ENCODE peak calls at places on chromosomes 3 and 15, in ten cellular contexts. M is Panc1, K is left lung, D is Peyer's patch, H is DND-41, C is hepatocyte, L is heart left ventricle, F is esophagus squamous epithelium, S is transverse colon, G is left ventricle myocardium inferior. A is an unnamed sample. For H3K4me1, the result is how much of the 10 kb centered on the place peaks cover.

GRCh38 chr3:99943931-99944761 is 126.5 kb downstream of the CMSS1 start:
- DNase-seq in L (no peak), H (no peak), M (no peak), C (no peak), G (no peak), F (no peak), K (no peak), D (no peak), S (no peak), A (no peak)

GRCh38 chr15:71088155-71088554 is 27.1 kb upstream of the THSD4 start:
- DNase-seq in H (no peak), G (no peak), F (no peak), M (no peak), K (no peak), L (no peak), C (no peak), D (no peak), S (no peak), A (no peak)

GRCh38 chr15:33182278-33182905 is 12.1 kb downstream of the FMN1 start:
- DNase-seq in G (no peak), L (no peak), D (no peak), C (no peak), H (no peak), K (no peak), M (no peak), F (no peak), S (no peak), A (no peak)

GRCh38 chr3:25462495-25462894 is 34.4 kb downstream of the RARB start:
- DNase-seq in C (no peak), M (no peak), H (no peak), L (no peak), S (no peak), F (no peak), K (no peak), G (no peak), D (no peak), A (no peak)

GRCh38 chr3:114714237-114714636 is 420.4 kb downstream of the TIGIT start:
- DNase-seq in H (no peak), G (no peak), D (no peak), C (no peak), S (no peak), M (no peak), F (no peak), K (no peak), L (no peak), A (no peak)

GRCh38 chr3:14418670-14419250 is 16.4 kb downstream of the SLC6A6 start:
- DNase-seq in S (peak), C (peak), M (no peak), H (no peak), D (peak), L (no peak), G (no peak), K (peak), F (no peak), A (peak)

GRCh38 chr3:122992628-122993570 is 34.7 kb downstream of the SEMA5B start:
- DNase-seq in K (no peak), C (no peak), M (no peak), F (no peak), G (no peak), L (no peak), D (no peak), S (no peak), H (no peak), A (no peak)

GRCh38 chr3:188489639-188490405 is 335.9 kb downstream of the LPP start:
- DNase-seq in G (no peak), K (no peak), C (no peak), L (no peak), D (no peak), H (no peak), S (no peak), M (no peak), F (no peak), A (no peak)

GRCh38 chr3:53816430-53816829 is 29.8 kb downstream of the CHDH start:
- DNase-seq in D (no peak), H (no peak), G (no peak), L (no peak), C (no peak), K (no peak), S (no peak), M (no peak), F (no peak), A (no peak)

GRCh38 chr3:100725935-100726334 is 16.6 kb downstream of the TFG start:
- DNase-seq in M (no peak), C (peak), L (no peak), K (no peak), S (no peak), D (no peak), H (no peak), F (no peak), G (no peak), A (no peak)

GRCh38 chr3:129313415-129313982 is 34.8 kb downstream of the HMCES start:
- DNase-seq in D (no peak), L (no peak), G (no peak), M (no peak), H (peak), K (no peak), F (no peak), S (peak), C (no peak), A (no peak)

GRCh38 chr15:41840673-41841072 is 2.0 kb downstream of the PLA2G4B start:
- DNase-seq in F (no peak), K (no peak), L (no peak), M (no peak), D (no peak), C (no peak), G (no peak), S (no peak), H (no peak), A (no peak)

DNA sequence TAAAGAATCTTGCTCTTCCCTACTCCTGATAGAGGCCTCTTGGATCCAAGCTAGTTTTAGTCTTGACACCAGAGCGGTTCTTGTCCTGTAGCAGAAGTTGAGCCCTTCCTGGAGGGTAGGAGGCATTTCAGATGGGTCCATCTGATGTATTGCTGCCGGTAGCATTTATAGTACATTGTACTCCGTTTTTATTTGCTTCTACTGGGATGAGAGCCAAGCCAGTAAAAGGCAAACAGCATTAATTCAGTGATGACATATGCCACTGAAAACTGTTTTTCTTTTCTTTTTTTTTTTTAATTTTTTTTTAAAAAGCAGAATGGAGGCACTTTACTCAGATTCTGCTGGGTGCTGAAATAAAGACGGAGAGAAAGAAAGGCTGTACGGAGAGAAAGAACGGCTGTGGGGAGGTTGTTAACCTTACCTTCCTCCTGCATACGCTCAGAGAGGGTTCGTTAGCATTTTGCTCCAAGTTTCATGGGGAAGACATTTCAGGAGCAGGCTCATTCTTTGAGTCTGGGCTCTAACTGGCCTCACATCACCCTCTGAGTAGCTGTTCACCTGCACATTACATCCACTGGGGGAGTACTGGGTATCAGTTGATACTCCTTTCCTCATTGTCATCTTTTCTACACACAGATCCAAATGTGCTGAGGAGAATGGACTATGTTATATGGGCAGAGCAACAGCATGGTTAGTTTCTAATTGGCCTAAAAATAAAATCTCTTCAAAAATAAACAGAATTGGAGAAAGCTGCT is 161.5 kb downstream of the FEZF2 start:
- DNase-seq in M (no peak), K (no peak), G (no peak), F (no peak), C (no peak), L (no peak), D (no peak), S (no peak), H (no peak), A (no peak)
- TF ChIP-seq CTCF in M (peak), K (no peak), G (no peak), F (no peak), C (peak), L (no peak), D (no peak), S (peak), H (no peak), A (no peak)

DNA sequence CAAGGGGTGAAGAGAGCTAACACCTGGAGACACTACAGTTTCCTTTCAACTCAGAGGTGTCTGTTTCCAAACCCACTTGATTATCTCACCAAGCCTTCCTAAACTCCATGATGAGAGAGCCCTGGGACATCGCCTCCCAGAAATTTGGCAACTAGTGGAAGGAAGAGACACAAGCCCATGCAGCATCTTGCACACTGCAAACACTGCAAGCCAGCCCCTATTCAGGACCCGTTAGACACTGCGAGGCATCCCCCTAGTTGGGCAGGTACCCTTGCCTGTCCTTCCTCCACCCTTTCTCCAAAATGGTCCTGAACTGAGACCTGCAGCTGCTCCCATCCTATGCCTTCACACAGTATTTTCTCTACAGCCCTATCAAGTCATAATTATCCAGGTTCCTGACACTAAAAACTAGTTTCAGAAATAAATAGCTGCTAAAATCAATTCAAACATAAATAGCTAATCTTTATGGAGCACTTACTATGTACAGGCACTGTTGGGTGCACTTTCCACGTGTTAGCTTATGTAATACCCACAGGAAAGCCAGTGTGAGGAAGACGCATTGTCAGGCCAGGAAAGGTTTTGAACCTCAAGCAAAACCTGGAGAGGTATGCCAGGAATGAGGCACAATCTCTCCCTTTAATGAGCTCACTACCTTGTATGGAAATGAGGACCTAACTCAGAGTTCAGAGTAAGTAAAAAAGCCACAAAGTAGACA is 2.8 kb downstream of the MAGI1 start:
- DNase-seq in M (no peak), G (no peak), C (peak), H (no peak), L (no peak), D (no peak), K (no peak), S (no peak), F (no peak), A (no peak)
- H3K4me3 ChIP-seq in M (no peak), G (peak), C (peak), H (no peak), L (peak), D (no peak), K (peak), S (peak), F (peak), A (peak)

DNA sequence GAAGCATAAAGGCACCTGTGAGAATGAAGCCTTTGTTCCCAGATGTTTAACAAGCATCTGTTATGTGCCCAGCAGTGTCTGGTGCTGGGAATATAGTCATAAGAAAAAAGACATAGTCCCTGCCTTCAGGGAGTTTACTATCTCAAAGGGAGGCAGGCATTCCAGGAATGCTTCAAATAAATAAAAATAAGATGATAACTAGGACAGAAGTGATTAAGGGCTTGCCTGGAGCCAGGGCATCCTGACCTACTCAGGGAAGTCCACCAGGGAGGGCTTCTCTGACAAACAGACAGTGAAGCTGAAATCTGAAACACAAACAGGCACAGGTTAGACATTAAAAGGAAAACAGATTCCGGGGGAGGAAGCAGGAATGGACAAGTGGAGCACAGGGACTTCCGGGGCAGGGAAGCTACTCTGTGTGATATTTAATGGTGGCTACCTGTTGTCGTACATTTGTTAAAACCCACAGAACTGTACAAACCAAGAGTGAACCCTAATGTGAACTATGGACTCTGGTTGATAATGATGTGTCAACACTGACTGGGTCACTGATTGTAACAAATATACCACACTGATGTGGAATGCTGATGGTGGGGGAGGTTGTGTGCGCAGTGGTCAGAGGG is 53.3 kb downstream of the ITGB5 start:
- DNase-seq in K (no peak), D (no peak), M (no peak), L (no peak), H (no peak), F (no peak), G (no peak), S (no peak), C (peak), A (no peak)
- H3K4me1 ChIP-seq in K (under half), D (under half), M (half or more), L (half or more), H (under half), F (under half), G (half or more), S (under half), C (under half), A (under half)

DNA sequence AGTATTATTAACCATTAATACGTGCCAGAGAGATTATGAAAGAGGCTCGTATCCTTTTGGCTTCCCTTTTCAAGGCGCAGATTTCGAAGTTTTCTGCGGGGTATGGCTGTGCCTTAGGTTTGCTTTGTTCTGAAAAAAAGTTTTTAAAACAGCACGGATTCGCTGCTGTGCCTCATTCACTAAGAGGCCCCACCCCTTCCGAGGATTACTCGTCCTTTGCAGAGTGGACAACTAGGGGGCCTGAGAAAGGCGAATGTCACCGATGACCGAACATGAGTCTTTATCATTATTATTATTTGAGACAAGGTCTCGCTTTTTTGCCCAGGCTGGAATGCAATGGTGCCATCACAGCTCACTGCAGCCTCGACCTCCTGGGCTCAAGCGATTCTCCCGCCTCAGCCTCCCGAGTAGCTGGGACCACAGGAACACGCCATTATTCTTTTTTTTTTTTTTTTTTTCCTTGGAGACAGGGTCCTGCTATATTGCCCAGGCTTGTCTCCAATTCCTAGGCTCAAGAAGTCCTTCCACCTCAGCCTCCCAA is 684 bp upstream of the RPS27L start:
- DNase-seq in G (peak), K (peak), F (no peak), D (peak), M (no peak), H (peak), L (peak), S (peak), C (peak), A (no peak)
- TF ChIP-seq CTCF in G (peak), K (no peak), F (no peak), D (no peak), M (no peak), H (no peak), L (peak), S (peak), C (peak), A (peak)

GRCh38 chr15:98812711-98813441 is 164.5 kb downstream of the IGF1R start:
- DNase-seq in S (no peak), G (no peak), C (peak), D (no peak), L (no peak), M (no peak), F (no peak), K (no peak), H (no peak), A (no peak)

GRCh38 chr15:98807262-98807661 is 158.9 kb downstream of the IGF1R start:
- DNase-seq in H (no peak), L (no peak), S (no peak), D (no peak), M (no peak), G (no peak), C (no peak), F (no peak), K (no peak), A (no peak)

GRCh38 chr15:98805434-98806274 is 157.3 kb downstream of the IGF1R start:
- DNase-seq in K (no peak), M (no peak), S (peak), H (no peak), D (no peak), L (no peak), G (no peak), C (peak), F (no peak), A (no peak)

GRCh38 chr15:98806275-98806895 is 158.0 kb downstream of the IGF1R start:
- DNase-seq in G (no peak), H (no peak), M (no peak), L (no peak), F (no peak), D (no peak), C (no peak), S (no peak), K (no peak), A (no peak)

DNA sequence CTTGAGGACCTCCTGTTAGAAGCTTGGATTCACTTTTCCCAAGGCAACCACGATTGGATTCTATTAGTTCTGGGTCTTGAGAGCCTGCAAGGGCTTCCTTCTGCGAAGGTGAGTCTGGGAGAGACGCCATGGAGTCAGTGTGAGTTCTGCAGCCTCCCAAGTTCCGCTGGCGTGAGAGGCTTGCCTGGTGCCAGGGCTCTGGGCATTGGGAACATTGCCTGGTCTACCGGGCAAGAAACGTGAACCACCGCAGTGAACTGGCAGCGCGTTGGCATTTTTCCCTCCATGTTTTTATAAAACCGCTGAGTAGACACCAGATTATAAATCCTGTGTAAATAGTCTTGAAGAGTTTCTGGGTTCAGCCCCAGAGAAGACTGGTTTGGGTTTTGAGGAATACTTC is 160.9 kb downstream of the IGF1R start:
- DNase-seq in F (no peak), G (peak), M (no peak), S (no peak), K (no peak), L (peak), D (no peak), C (no peak), H (no peak), A (no peak)
- H3K4me3 ChIP-seq in F (no peak), G (no peak), M (no peak), S (no peak), K (no peak), L (no peak), D (no peak), C (no peak), H (no peak), A (no peak)

DNA sequence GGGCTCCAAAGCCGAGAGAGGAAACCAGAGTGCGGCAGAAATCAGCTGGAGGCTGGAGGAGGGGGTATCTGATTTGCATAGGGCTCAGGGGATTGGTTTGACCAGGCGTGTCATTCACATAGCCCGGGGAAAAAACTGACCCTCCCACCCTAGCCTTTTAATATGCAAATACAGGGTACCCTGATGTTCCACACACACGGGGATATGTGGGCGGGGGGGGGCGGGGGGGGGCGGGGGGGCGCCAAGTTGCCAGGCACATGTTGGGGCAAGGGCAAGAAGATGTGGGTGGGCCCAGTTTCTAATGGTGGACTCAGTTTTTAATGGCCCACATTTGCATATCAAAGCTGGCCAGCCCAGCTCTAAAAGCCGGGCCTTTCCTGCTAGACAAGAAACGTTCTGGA is 157.1 kb downstream of the AGBL1 start:
- DNase-seq in G (no peak), M (no peak), H (no peak), S (no peak), F (no peak), L (no peak), C (no peak), D (no peak), K (no peak), A (no peak)
- H3K4me1 ChIP-seq in G (under half), M (under half), H (under half), S (under half), F (under half), L (under half), C (under half), D (under half), K (under half), A (under half)

DNA sequence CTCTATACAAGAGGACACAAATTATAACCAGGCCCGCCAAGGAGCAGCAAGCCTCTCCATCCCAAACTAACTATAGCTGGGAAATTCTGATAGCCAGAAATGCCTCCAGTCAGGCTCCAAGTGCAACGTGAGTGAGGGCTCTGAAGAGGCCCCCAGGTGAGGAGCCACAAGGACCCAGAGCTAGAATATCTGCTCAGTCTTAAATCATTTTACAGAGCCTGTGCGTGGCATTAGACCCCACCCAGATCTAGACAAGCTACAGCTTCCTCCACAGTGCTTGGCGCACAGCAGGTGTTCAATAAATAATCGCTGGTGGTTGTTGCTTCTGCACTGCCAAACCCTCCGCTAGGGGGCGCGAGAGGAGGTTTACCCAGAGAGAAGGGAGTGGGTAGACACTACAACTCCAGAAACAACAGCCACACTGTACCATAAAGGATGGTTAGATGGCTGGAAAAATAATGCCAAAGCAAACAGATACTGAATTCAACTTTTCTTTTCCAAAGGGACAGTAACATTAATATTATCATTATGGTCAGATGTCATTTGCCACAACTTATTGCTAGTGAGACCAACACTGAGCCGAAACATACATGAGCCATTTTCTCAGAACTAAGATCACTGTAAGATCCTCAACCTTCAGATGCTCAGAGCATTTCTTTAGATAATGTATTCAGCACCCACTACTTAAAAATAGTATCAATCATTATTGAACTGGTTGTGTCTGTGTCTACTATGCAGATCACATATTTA is 44.5 kb downstream of the ZIC4 start:
- DNase-seq in L (no peak), D (no peak), C (peak), K (no peak), M (peak), G (no peak), F (no peak), H (peak), S (peak), A (peak)
- TF ChIP-seq CTCF in L (peak), D (no peak), C (peak), K (peak), M (peak), G (peak), F (no peak), H (peak), S (peak), A (peak)

GRCh38 chr15:82808634-82809041 is 790 bp upstream of the WHAMM start:
- DNase-seq in H (no peak), F (no peak), S (no peak), L (no peak), M (no peak), D (no peak), G (no peak), C (no peak), K (no peak), A (no peak)
- H3K4me3 ChIP-seq in H (no peak), F (peak), S (peak), L (no peak), M (peak), D (no peak), G (peak), C (no peak), K (peak), A (no peak)